ENCODE peak calls at places on chromosomes 5 and 9, in four cellular contexts. H is K562, S is HepG2, F is H1. I is an unnamed sample.
A peak's percentile ranks its signal among the peaks of the same experiment; 100 is the strongest.

GRCh38 chr5:77718934-77719610 is 57.1 kb downstream of the TBCA start:
- DNase-seq in H (no peak), S (no peak), F (no peak), I (no peak)

GRCh38 chr9:98147582-98147981 is 28.6 kb upstream of the TRIM14 start:
- DNase-seq in H (no peak), S (no peak), F (no peak), I (no peak)

GRCh38 chr5:98631311-98632054 is 142.0 kb upstream of the RGMB start:
- DNase-seq in H (no peak), S (no peak), F (no peak), I (no peak)

GRCh38 chr9:134829356-134829937 is 51.2 kb upstream of the FCN2 start:
- DNase-seq in H (no peak), S (no peak), F (no peak), I (no peak)

GRCh38 chr9:33263936-33264472 is 504 bp downstream of the BAG1 start:
- DNase-seq in H (peak; percentile 49), S (peak; percentile 10), F (no peak), I (peak; percentile 57)

GRCh38 chr5:55407059-55407684 is 99.4 kb downstream of the MTREX start:
- DNase-seq in H (peak; percentile 20), S (peak; percentile 27), F (no peak), I (peak; percentile 59)

GRCh38 chr5:154829589-154830218 is 20.7 kb downstream of the FAXDC2 start:
- DNase-seq in H (no peak), S (no peak), F (no peak), I (no peak)

GRCh38 chr5:59221769-59222168 is 638.9 kb downstream of the RAB3C start:
- DNase-seq in H (no peak), S (no peak), F (no peak), I (no peak)

GRCh38 chr5:156922207-156922792 is 40.7 kb downstream of the TIMD4 start:
- DNase-seq in H (no peak), S (no peak), F (no peak), I (no peak)

GRCh38 chr9:12699529-12699928 is 6.3 kb downstream of the TYRP1 start:
- DNase-seq in H (no peak), S (no peak), F (no peak), I (no peak)

GRCh38 chr9:92607088-92607487 is 62.8 kb downstream of the IPPK start:
- DNase-seq in H (no peak), S (no peak), F (no peak), I (no peak)

GRCh38 chr5:17150498-17150897 is 66.9 kb upstream of the BASP1 start:
- DNase-seq in H (no peak), S (no peak), F (no peak), I (no peak)

GRCh38 chr9:89473762-89474469 is 24.0 kb downstream of the SEMA4D start:
- DNase-seq in H (no peak), S (no peak), F (no peak), I (no peak)

GRCh38 chr9:115461284-115461683 is 343.3 kb upstream of the TNC start:
- DNase-seq in H (no peak), S (no peak), F (no peak), I (no peak)

GRCh38 chr5:79107020-79107796 is 4.4 kb upstream of the BHMT start:
- DNase-seq in H (no peak), S (no peak), F (no peak), I (no peak)

GRCh38 chr5:79774171-79774854 is 84.7 kb downstream of the CMYA5 start:
- DNase-seq in H (peak; percentile 69), S (peak; percentile 79), F (peak; percentile 83), I (peak; percentile 31)

GRCh38 chr5:154166901-154167791 is 23.4 kb upstream of the GALNT10 start:
- DNase-seq in H (no peak), S (no peak), F (no peak), I (no peak)

GRCh38 chr9:14107977-14108376 is 206.0 kb downstream of the NFIB start:
- DNase-seq in H (peak; percentile 59), S (no peak), F (no peak), I (no peak)

GRCh38 chr5:107011530-107012115 is 659.1 kb downstream of the EFNA5 start:
- DNase-seq in H (no peak), S (no peak), F (no peak), I (no peak)

GRCh38 chr5:96861044-96861443 is 15.3 kb upstream of the ERAP2 start:
- DNase-seq in H (no peak), S (no peak), F (no peak), I (no peak)

GRCh38 chr5:116795189-116795588 is 220.6 kb upstream of the SEMA6A start:
- DNase-seq in H (no peak), S (no peak), F (no peak), I (no peak)

GRCh38 chr5:112967520-112968083 is 9.0 kb upstream of the DCP2 start:
- DNase-seq in H (no peak), S (peak; percentile 52), F (no peak), I (no peak)

GRCh38 chr9:87958591-87958990 is 15.7 kb downstream of the CDK20 start:
- DNase-seq in H (no peak), S (no peak), F (no peak), I (no peak)

GRCh38 chr5:3287516-3287915 is 308.1 kb upstream of the IRX1 start:
- DNase-seq in H (no peak), S (no peak), F (no peak), I (no peak)

GRCh38 chr5:158609729-158610128 is 490.0 kb downstream of the EBF1 start:
- DNase-seq in H (no peak), S (no peak), F (no peak), I (no peak)

GRCh38 chr5:40578501-40579451 is 100.9 kb upstream of the PTGER4 start:
- DNase-seq in H (no peak), S (no peak), F (no peak), I (no peak)

GRCh38 chr9:129406278-129407225 is 214.3 kb downstream of the C9orf50 start:
- DNase-seq in H (peak; percentile 95), S (no peak), F (no peak), I (peak; percentile 77)

GRCh38 chr5:76637490-76637889 is 14.3 kb upstream of the F2RL2 start:
- DNase-seq in H (no peak), S (no peak), F (no peak), I (no peak)

GRCh38 chr9:79686381-79687130 is 114.8 kb downstream of the TLE4 start:
- DNase-seq in H (no peak), S (no peak), F (no peak), I (peak; percentile 40)

GRCh38 chr5:90170231-90170630 is 239.3 kb downstream of the CETN3 start:
- DNase-seq in H (no peak), S (no peak), F (no peak), I (no peak)

GRCh38 chr9:111898331-111899096 is 1.9 kb downstream of the UGCG start:
- DNase-seq in H (peak; percentile 12), S (no peak), F (no peak), I (no peak)

GRCh38 chr9:115591584-115591984 is 473.6 kb upstream of the TNC start:
- DNase-seq in H (peak; percentile 52), S (peak; percentile 74), F (peak; percentile 63), I (peak; percentile 97)

GRCh38 chr5:55160493-55161209 is 680 bp downstream of the GPX8 start:
- DNase-seq in H (peak; percentile 26), S (no peak), F (no peak), I (peak; percentile 89)

GRCh38 chr5:172144291-172144815 is 43.7 kb downstream of the STK10 start:
- DNase-seq in H (peak; percentile 91), S (peak; percentile 67), F (no peak), I (no peak)

GRCh38 chr9:116749176-116749575 is 62.1 kb downstream of the TRIM32 start:
- DNase-seq in H (no peak), S (no peak), F (no peak), I (no peak)

GRCh38 chr5:168165221-168165965 is 126.1 kb upstream of the WWC1 start:
- DNase-seq in H (no peak), S (no peak), F (peak; percentile 33), I (no peak)

GRCh38 chr9:14320272-14321245 is 6.6 kb upstream of the NFIB start:
- DNase-seq in H (peak; percentile 55), S (no peak), F (no peak), I (peak; percentile 32)

DNA sequence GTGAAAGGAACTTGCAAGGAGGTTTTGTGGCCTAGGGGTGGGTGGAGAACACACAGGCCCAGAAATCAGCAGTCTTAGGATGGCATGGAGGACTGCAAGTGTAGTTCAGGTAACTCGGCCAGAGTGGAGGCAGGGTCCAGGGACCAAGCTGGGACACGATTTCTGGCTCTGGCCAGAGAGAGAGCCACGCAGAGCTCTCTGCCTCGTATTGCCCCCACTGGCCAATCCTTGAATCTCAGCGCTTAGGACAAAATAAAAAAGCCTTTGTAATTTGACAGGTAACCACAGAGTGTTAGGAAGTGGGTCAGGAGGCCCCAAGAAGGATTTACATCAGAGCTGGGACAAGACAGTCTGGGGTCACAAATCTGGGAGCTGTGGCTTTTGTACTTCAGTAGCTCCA is 11.7 kb downstream of the MAP3K1 start:
- DNase-seq in H (peak; percentile 41), S (peak; percentile 56), F (no peak), I (peak; percentile 16)
- TF ChIP-seq JUN in H (no peak), S (no peak), F (no peak), I (no peak)

DNA sequence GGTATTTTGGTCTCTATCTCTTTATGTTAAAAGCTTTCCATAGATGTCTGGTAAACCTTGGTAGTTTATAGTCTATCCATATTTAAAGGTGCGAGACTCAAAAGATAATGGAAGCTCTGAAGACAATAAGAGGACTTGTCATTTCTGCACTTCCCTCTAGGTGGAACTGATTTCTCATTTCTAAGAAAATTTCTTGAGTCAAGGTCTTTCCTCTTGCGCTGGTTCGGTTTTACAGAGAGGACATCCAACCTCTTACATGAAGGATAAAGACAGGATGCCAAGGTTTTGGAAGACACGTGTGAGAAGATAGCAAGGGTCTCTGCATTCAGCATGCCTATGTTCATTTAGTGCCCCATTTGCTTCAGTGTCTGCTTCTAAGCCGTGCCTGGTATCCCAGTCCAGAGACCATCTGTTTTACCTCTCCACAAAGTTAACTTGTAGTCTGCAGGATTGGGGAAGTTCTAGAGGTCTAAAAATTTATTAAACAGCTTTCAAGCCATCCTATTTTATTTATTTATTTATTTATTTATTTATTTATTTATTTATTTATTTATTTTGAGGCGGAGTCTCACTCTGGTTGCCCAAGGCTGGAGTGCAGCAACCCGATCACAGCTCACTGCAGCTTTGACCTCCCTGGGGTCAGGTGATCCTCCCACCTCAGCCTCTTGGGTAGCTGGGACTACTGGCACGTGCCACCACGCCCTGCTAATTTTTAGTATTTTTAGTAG is 41.6 kb downstream of the KIAA1191 start:
- DNase-seq in H (peak; percentile 24), S (peak; percentile 18), F (no peak), I (peak; percentile 7)
- TF ChIP-seq RFX5 in H (no peak), S (no peak), F (no peak), I (no peak)

GRCh38 chr5:73485715-73486114 is 12.5 kb upstream of the BTF3 start:
- DNase-seq in H (no peak), S (no peak), F (no peak), I (no peak)
- TF ChIP-seq POLR2A in H (no peak), S (no peak), F (no peak), I (no peak)

GRCh38 chr9:137521405-137521985 is 28.7 kb downstream of the PNPLA7 start:
- DNase-seq in H (no peak), S (no peak), F (no peak), I (no peak)
- TF ChIP-seq JUN in H (no peak), S (no peak), F (no peak), I (no peak)

GRCh38 chr5:151174612-151175101 is 17.1 kb upstream of the ANXA6 start:
- DNase-seq in H (no peak), S (no peak), F (no peak), I (no peak)
- TF ChIP-seq RFX5 in H (no peak), S (no peak), F (no peak), I (no peak)